ENCODE peak calls at places on chromosomes 3 and 15, in seven cellular contexts. One of them, this sample, is unnamed.

GRCh38 chr3:69458798-69459197 is 72.9 kb upstream of the FRMD4B start:
- DNase-seq in IMR-90: no peak
- DNase-seq in body of pancreas: no peak
- DNase-seq in uterus: no peak
- DNase-seq in Peyer's patch: no peak
- DNase-seq in esophagus squamous epithelium: no peak
- DNase-seq in suprapubic skin: no peak
- DNase-seq in this sample: no peak

GRCh38 chr15:76588811-76589747 is 252.5 kb downstream of the ISL2 start:
- DNase-seq in IMR-90: no peak
- DNase-seq in body of pancreas: no peak
- DNase-seq in uterus: no peak
- DNase-seq in Peyer's patch: peak; percentile 78
- DNase-seq in esophagus squamous epithelium: no peak
- DNase-seq in suprapubic skin: no peak
- DNase-seq in this sample: no peak

GRCh38 chr3:8338424-8338823 is 163.2 kb upstream of the LMCD1 start:
- DNase-seq in IMR-90: no peak
- DNase-seq in body of pancreas: no peak
- DNase-seq in uterus: no peak
- DNase-seq in Peyer's patch: no peak
- DNase-seq in esophagus squamous epithelium: no peak
- DNase-seq in suprapubic skin: no peak
- DNase-seq in this sample: no peak

GRCh38 chr3:105836533-105836932 is 32.3 kb downstream of the CBLB start:
- DNase-seq in IMR-90: peak; percentile 95
- DNase-seq in body of pancreas: no peak
- DNase-seq in uterus: no peak
- DNase-seq in Peyer's patch: no peak
- DNase-seq in esophagus squamous epithelium: no peak
- DNase-seq in suprapubic skin: no peak
- DNase-seq in this sample: peak; percentile 43

GRCh38 chr3:49805367-49805782 is 2.3 kb downstream of the INKA1 start:
- DNase-seq in IMR-90: peak; percentile 56
- DNase-seq in body of pancreas: peak; percentile 40
- DNase-seq in uterus: peak; percentile 89
- DNase-seq in Peyer's patch: no peak
- DNase-seq in esophagus squamous epithelium: no peak
- DNase-seq in suprapubic skin: peak; percentile 92
- DNase-seq in this sample: peak; percentile 85

GRCh38 chr3:188687389-188687788 is 484.4 kb upstream of the TPRG1 start:
- DNase-seq in IMR-90: peak; percentile 86
- DNase-seq in body of pancreas: no peak
- DNase-seq in uterus: no peak
- DNase-seq in Peyer's patch: no peak
- DNase-seq in esophagus squamous epithelium: no peak
- DNase-seq in suprapubic skin: no peak
- DNase-seq in this sample: no peak

GRCh38 chr3:107850681-107851080 is 240.2 kb downstream of the CD47 start:
- DNase-seq in IMR-90: no peak
- DNase-seq in body of pancreas: no peak
- DNase-seq in uterus: no peak
- DNase-seq in Peyer's patch: no peak
- DNase-seq in esophagus squamous epithelium: no peak
- DNase-seq in suprapubic skin: no peak
- DNase-seq in this sample: no peak

GRCh38 chr3:57559526-57559925 is 3.5 kb downstream of the PDE12 start:
- DNase-seq in IMR-90: peak; percentile 52
- DNase-seq in body of pancreas: no peak
- DNase-seq in uterus: no peak
- DNase-seq in Peyer's patch: no peak
- DNase-seq in esophagus squamous epithelium: no peak
- DNase-seq in suprapubic skin: no peak
- DNase-seq in this sample: no peak

GRCh38 chr3:155231792-155232191 is 61.7 kb downstream of the STRIT1 start:
- DNase-seq in IMR-90: no peak
- DNase-seq in body of pancreas: no peak
- DNase-seq in uterus: no peak
- DNase-seq in Peyer's patch: no peak
- DNase-seq in esophagus squamous epithelium: no peak
- DNase-seq in suprapubic skin: no peak
- DNase-seq in this sample: no peak

GRCh38 chr3:48503406-48504050 is 446 bp downstream of the SHISA5 start:
- DNase-seq in IMR-90: peak; percentile 42
- DNase-seq in body of pancreas: peak; percentile 32
- DNase-seq in uterus: peak; percentile 61
- DNase-seq in Peyer's patch: no peak
- DNase-seq in esophagus squamous epithelium: no peak
- DNase-seq in suprapubic skin: peak; percentile 85
- DNase-seq in this sample: peak; percentile 71

GRCh38 chr3:195181781-195182469 is 89.0 kb downstream of the XXYLT1 start:
- DNase-seq in IMR-90: no peak
- DNase-seq in body of pancreas: no peak
- DNase-seq in uterus: no peak
- DNase-seq in Peyer's patch: no peak
- DNase-seq in esophagus squamous epithelium: no peak
- DNase-seq in suprapubic skin: no peak
- DNase-seq in this sample: no peak

GRCh38 chr3:134449951-134450350 is 35.8 kb downstream of the ANAPC13 start:
- DNase-seq in IMR-90: no peak
- DNase-seq in body of pancreas: no peak
- DNase-seq in uterus: no peak
- DNase-seq in Peyer's patch: no peak
- DNase-seq in esophagus squamous epithelium: no peak
- DNase-seq in suprapubic skin: no peak
- DNase-seq in this sample: no peak

GRCh38 chr3:128170866-128171516 is 17.7 kb downstream of the EEFSEC start:
- DNase-seq in IMR-90: peak; percentile 83
- DNase-seq in body of pancreas: peak; percentile 65
- DNase-seq in uterus: peak; percentile 73
- DNase-seq in Peyer's patch: no peak
- DNase-seq in esophagus squamous epithelium: no peak
- DNase-seq in suprapubic skin: no peak
- DNase-seq in this sample: peak; percentile 67

GRCh38 chr3:179260949-179261765 is 10.2 kb upstream of the KCNMB3 start:
- DNase-seq in IMR-90: peak; percentile 48
- DNase-seq in body of pancreas: peak; percentile 87
- DNase-seq in uterus: peak; percentile 78
- DNase-seq in Peyer's patch: peak; percentile 84
- DNase-seq in esophagus squamous epithelium: peak; percentile 6
- DNase-seq in suprapubic skin: no peak
- DNase-seq in this sample: peak; percentile 79

GRCh38 chr3:126034481-126035361 is 49.2 kb downstream of the SLC41A3 start:
- DNase-seq in IMR-90: peak; percentile 43
- DNase-seq in body of pancreas: no peak
- DNase-seq in uterus: no peak
- DNase-seq in Peyer's patch: no peak
- DNase-seq in esophagus squamous epithelium: no peak
- DNase-seq in suprapubic skin: no peak
- DNase-seq in this sample: no peak

GRCh38 chr3:139456391-139456790 is 19.9 kb downstream of the RBP2 start:
- DNase-seq in IMR-90: no peak
- DNase-seq in body of pancreas: no peak
- DNase-seq in uterus: no peak
- DNase-seq in Peyer's patch: no peak
- DNase-seq in esophagus squamous epithelium: no peak
- DNase-seq in suprapubic skin: no peak
- DNase-seq in this sample: no peak

GRCh38 chr3:125662675-125663074 is 67.4 kb upstream of the OSBPL11 start:
- DNase-seq in IMR-90: no peak
- DNase-seq in body of pancreas: no peak
- DNase-seq in uterus: no peak
- DNase-seq in Peyer's patch: no peak
- DNase-seq in esophagus squamous epithelium: no peak
- DNase-seq in suprapubic skin: no peak
- DNase-seq in this sample: no peak

GRCh38 chr3:69008980-69009379 is 4.5 kb downstream of the EOGT start:
- DNase-seq in IMR-90: no peak
- DNase-seq in body of pancreas: no peak
- DNase-seq in uterus: no peak
- DNase-seq in Peyer's patch: no peak
- DNase-seq in esophagus squamous epithelium: no peak
- DNase-seq in suprapubic skin: no peak
- DNase-seq in this sample: no peak

GRCh38 chr3:81300324-81300927 is 461.0 kb downstream of the GBE1 start:
- DNase-seq in IMR-90: no peak
- DNase-seq in body of pancreas: no peak
- DNase-seq in uterus: no peak
- DNase-seq in Peyer's patch: no peak
- DNase-seq in esophagus squamous epithelium: no peak
- DNase-seq in suprapubic skin: no peak
- DNase-seq in this sample: no peak

GRCh38 chr3:57130426-57131209 is 34.5 kb downstream of the IL17RD start:
- DNase-seq in IMR-90: no peak
- DNase-seq in body of pancreas: peak; percentile 8
- DNase-seq in uterus: no peak
- DNase-seq in Peyer's patch: no peak
- DNase-seq in esophagus squamous epithelium: no peak
- DNase-seq in suprapubic skin: no peak
- DNase-seq in this sample: peak; percentile 46

GRCh38 chr3:124772081-124772831 is 42.0 kb downstream of the UMPS start:
- DNase-seq in IMR-90: peak; percentile 70
- DNase-seq in body of pancreas: peak; percentile 44
- DNase-seq in uterus: peak; percentile 46
- DNase-seq in Peyer's patch: no peak
- DNase-seq in esophagus squamous epithelium: no peak
- DNase-seq in suprapubic skin: no peak
- DNase-seq in this sample: no peak

DNA sequence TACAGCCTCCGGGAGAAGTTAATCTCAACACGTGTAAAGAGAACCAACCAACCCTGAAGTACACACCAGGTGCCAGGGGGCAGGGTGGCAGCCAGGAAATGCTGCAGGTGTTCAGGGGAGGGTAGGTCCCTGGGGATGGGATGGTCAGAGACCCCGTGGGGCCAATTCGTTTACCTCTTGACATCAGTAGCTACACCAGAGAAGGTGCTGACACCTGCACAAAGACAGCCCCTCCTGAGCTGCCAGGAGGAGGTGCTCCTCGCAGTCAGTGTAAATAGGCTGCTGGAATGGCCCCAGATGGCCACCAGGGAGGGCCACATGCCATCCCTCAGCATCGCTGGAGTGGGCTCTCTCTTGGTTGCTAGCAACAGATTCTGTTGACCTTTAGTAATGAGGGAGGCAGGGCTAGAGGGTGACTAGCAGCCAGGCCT is 52.8 kb downstream of the CORO2B start:
- DNase-seq in IMR-90: no peak
- DNase-seq in body of pancreas: peak; percentile 44
- DNase-seq in uterus: no peak
- DNase-seq in Peyer's patch: peak; percentile 23
- DNase-seq in esophagus squamous epithelium: no peak
- DNase-seq in suprapubic skin: no peak
- DNase-seq in this sample: no peak
- TF ChIP-seq CTCF in IMR-90: no peak
- TF ChIP-seq CTCF in body of pancreas: no peak
- TF ChIP-seq CTCF in uterus: no peak
- TF ChIP-seq CTCF in Peyer's patch: no peak
- TF ChIP-seq CTCF in esophagus squamous epithelium: no peak
- TF ChIP-seq CTCF in suprapubic skin: no peak
- TF ChIP-seq CTCF in this sample: no peak

GRCh38 chr3:51957520-51958205 is 2.5 kb downstream of the GPR62 start:
- DNase-seq in IMR-90: no peak
- DNase-seq in body of pancreas: no peak
- DNase-seq in uterus: no peak
- DNase-seq in Peyer's patch: no peak
- DNase-seq in esophagus squamous epithelium: no peak
- DNase-seq in suprapubic skin: no peak
- DNase-seq in this sample: no peak

GRCh38 chr3:51961011-51961410 is 5.8 kb downstream of the GPR62 start:
- DNase-seq in IMR-90: no peak
- DNase-seq in body of pancreas: no peak
- DNase-seq in uterus: no peak
- DNase-seq in Peyer's patch: no peak
- DNase-seq in esophagus squamous epithelium: no peak
- DNase-seq in suprapubic skin: no peak
- DNase-seq in this sample: no peak

GRCh38 chr3:51959651-51960050 is 4.5 kb downstream of the GPR62 start:
- DNase-seq in IMR-90: no peak
- DNase-seq in body of pancreas: no peak
- DNase-seq in uterus: no peak
- DNase-seq in Peyer's patch: no peak
- DNase-seq in esophagus squamous epithelium: no peak
- DNase-seq in suprapubic skin: no peak
- DNase-seq in this sample: no peak

GRCh38 chr3:51960386-51960785 is 5.2 kb downstream of the GPR62 start:
- DNase-seq in IMR-90: no peak
- DNase-seq in body of pancreas: no peak
- DNase-seq in uterus: no peak
- DNase-seq in Peyer's patch: no peak
- DNase-seq in esophagus squamous epithelium: no peak
- DNase-seq in suprapubic skin: no peak
- DNase-seq in this sample: no peak

GRCh38 chr3:51958603-51959521 is 3.7 kb downstream of the GPR62 start:
- DNase-seq in IMR-90: no peak
- DNase-seq in body of pancreas: no peak
- DNase-seq in uterus: no peak
- DNase-seq in Peyer's patch: no peak
- DNase-seq in esophagus squamous epithelium: no peak
- DNase-seq in suprapubic skin: no peak
- DNase-seq in this sample: peak; percentile 28
- H3K4me3 ChIP-seq in IMR-90: no peak overlapping the region
- H3K4me3 ChIP-seq in body of pancreas: no peak overlapping the region
- H3K4me3 ChIP-seq in uterus: no peak overlapping the region
- H3K4me3 ChIP-seq in Peyer's patch: no peak overlapping the region
- H3K4me3 ChIP-seq in esophagus squamous epithelium: no peak overlapping the region
- H3K4me3 ChIP-seq in suprapubic skin: no peak overlapping the region
- H3K4me3 ChIP-seq in this sample: no peak overlapping the region

GRCh38 chr3:129439381-129439816 is 349 bp downstream of the MBD4 start:
- DNase-seq in IMR-90: no peak
- DNase-seq in body of pancreas: peak; percentile 51
- DNase-seq in uterus: no peak
- DNase-seq in Peyer's patch: no peak
- DNase-seq in esophagus squamous epithelium: peak; percentile 49
- DNase-seq in suprapubic skin: peak; percentile 78
- DNase-seq in this sample: no peak
- TF ChIP-seq POLR2A in IMR-90: no peak
- TF ChIP-seq POLR2A in body of pancreas: no peak
- TF ChIP-seq POLR2A in uterus: no peak
- TF ChIP-seq POLR2A in Peyer's patch: no peak
- TF ChIP-seq POLR2A in esophagus squamous epithelium: no peak
- TF ChIP-seq POLR2A in suprapubic skin: no peak
- TF ChIP-seq POLR2A in this sample: peak; percentile 59

GRCh38 chr15:86743283-86743903 is 663.7 kb downstream of the AGBL1 start:
- DNase-seq in IMR-90: no peak
- DNase-seq in body of pancreas: peak; percentile 55
- DNase-seq in uterus: peak; percentile 23
- DNase-seq in Peyer's patch: peak; percentile 71
- DNase-seq in esophagus squamous epithelium: no peak
- DNase-seq in suprapubic skin: no peak
- DNase-seq in this sample: no peak
- TF ChIP-seq CTCF in IMR-90: no peak
- TF ChIP-seq CTCF in body of pancreas: peak; percentile 41
- TF ChIP-seq CTCF in uterus: no peak
- TF ChIP-seq CTCF in Peyer's patch: peak; percentile 82
- TF ChIP-seq CTCF in esophagus squamous epithelium: peak; percentile 63
- TF ChIP-seq CTCF in suprapubic skin: no peak
- TF ChIP-seq CTCF in this sample: no peak

DNA sequence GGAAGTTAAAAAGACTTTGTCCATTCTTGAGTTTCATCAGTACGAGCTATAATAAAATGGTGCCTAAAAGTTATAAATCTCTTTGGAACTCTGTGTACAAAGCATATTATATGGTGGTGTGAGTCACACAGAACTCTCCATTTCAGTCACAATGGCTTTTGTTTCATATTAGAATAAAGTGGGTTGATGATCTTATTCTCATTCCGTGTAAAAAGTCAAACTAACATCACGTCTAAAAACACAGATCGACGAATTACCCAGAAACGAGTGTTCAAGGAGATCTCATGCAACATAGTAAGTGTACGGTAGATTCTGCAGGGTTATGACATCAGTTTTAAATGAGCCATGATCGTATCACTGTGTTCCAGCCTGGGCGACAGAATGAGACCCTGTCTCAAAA is 122.4 kb downstream of the FOXP1 start:
- DNase-seq in IMR-90: no peak
- DNase-seq in body of pancreas: no peak
- DNase-seq in uterus: no peak
- DNase-seq in Peyer's patch: no peak
- DNase-seq in esophagus squamous epithelium: no peak
- DNase-seq in suprapubic skin: no peak
- DNase-seq in this sample: no peak
- H3K4me3 ChIP-seq in IMR-90: no peak overlapping the region
- H3K4me3 ChIP-seq in body of pancreas: no peak overlapping the region
- H3K4me3 ChIP-seq in uterus: no peak overlapping the region
- H3K4me3 ChIP-seq in Peyer's patch: no peak overlapping the region
- H3K4me3 ChIP-seq in esophagus squamous epithelium: no peak overlapping the region
- H3K4me3 ChIP-seq in suprapubic skin: no peak overlapping the region
- H3K4me3 ChIP-seq in this sample: no peak overlapping the region